ENCODE peak calls at places on chromosomes 16 and 17, in ten cellular contexts. One of them, this sample, is unnamed.
A peak's percentile ranks its signal among the peaks of the same experiment; 100 is the strongest.

GRCh38 chr16:88922114-88922825 is 54.7 kb downstream of the CBFA2T3 start:
- DNase-seq in brain microvascular endothelial cell: peak; percentile 13
- DNase-seq in K562: no peak
- DNase-seq in heart right ventricle: peak; percentile 92
- DNase-seq in thyroid gland: peak; percentile 48
- DNase-seq in testis: peak; percentile 49
- DNase-seq in endodermal cell: peak; percentile 87
- DNase-seq in OCI-LY7: no peak
- DNase-seq in thoracic aorta: peak; percentile 22
- DNase-seq in hepatocyte: no peak
- DNase-seq in this sample: peak; percentile 54

GRCh38 chr16:70419384-70420327 is 19.2 kb downstream of the ST3GAL2 start:
- DNase-seq in brain microvascular endothelial cell: no peak
- DNase-seq in K562: no peak
- DNase-seq in heart right ventricle: no peak
- DNase-seq in thyroid gland: no peak
- DNase-seq in testis: no peak
- DNase-seq in endodermal cell: no peak
- DNase-seq in OCI-LY7: peak; percentile 29
- DNase-seq in thoracic aorta: no peak
- DNase-seq in hepatocyte: no peak
- DNase-seq in this sample: no peak

GRCh38 chr16:75222271-75222783 is 3.5 kb downstream of the CTRB1 start:
- DNase-seq in brain microvascular endothelial cell: no peak
- DNase-seq in K562: no peak
- DNase-seq in heart right ventricle: no peak
- DNase-seq in thyroid gland: no peak
- DNase-seq in testis: peak; percentile 50
- DNase-seq in endodermal cell: no peak
- DNase-seq in OCI-LY7: no peak
- DNase-seq in thoracic aorta: no peak
- DNase-seq in hepatocyte: no peak
- DNase-seq in this sample: no peak

GRCh38 chr17:26809033-26809432 is 484.9 kb upstream of the WSB1 start:
- DNase-seq in brain microvascular endothelial cell: no peak
- DNase-seq in K562: no peak
- DNase-seq in heart right ventricle: no peak
- DNase-seq in thyroid gland: no peak
- DNase-seq in testis: no peak
- DNase-seq in endodermal cell: no peak
- DNase-seq in OCI-LY7: no peak
- DNase-seq in thoracic aorta: no peak
- DNase-seq in hepatocyte: no peak
- DNase-seq in this sample: no peak

GRCh38 chr17:19399750-19400450 is 11.1 kb upstream of the RNF112 start:
- DNase-seq in brain microvascular endothelial cell: no peak
- DNase-seq in K562: no peak
- DNase-seq in heart right ventricle: no peak
- DNase-seq in thyroid gland: no peak
- DNase-seq in testis: no peak
- DNase-seq in endodermal cell: no peak
- DNase-seq in OCI-LY7: no peak
- DNase-seq in thoracic aorta: no peak
- DNase-seq in hepatocyte: no peak
- DNase-seq in this sample: no peak

GRCh38 chr17:62627904-62628603 is 584 bp downstream of the MRC2 start:
- DNase-seq in brain microvascular endothelial cell: peak; percentile 54
- DNase-seq in K562: peak; percentile 76
- DNase-seq in heart right ventricle: peak; percentile 49
- DNase-seq in thyroid gland: peak; percentile 12
- DNase-seq in testis: peak; percentile 55
- DNase-seq in endodermal cell: no peak
- DNase-seq in OCI-LY7: no peak
- DNase-seq in thoracic aorta: no peak
- DNase-seq in hepatocyte: peak; percentile 70
- DNase-seq in this sample: no peak

GRCh38 chr17:83014297-83014696 is 65.1 kb upstream of the METRNL start:
- DNase-seq in brain microvascular endothelial cell: no peak
- DNase-seq in K562: no peak
- DNase-seq in heart right ventricle: no peak
- DNase-seq in thyroid gland: no peak
- DNase-seq in testis: no peak
- DNase-seq in endodermal cell: no peak
- DNase-seq in OCI-LY7: no peak
- DNase-seq in thoracic aorta: no peak
- DNase-seq in hepatocyte: no peak
- DNase-seq in this sample: no peak

GRCh38 chr16:88437367-88437964 is 15.6 kb upstream of the ZFPM1 start:
- DNase-seq in brain microvascular endothelial cell: no peak
- DNase-seq in K562: peak; percentile 84
- DNase-seq in heart right ventricle: no peak
- DNase-seq in thyroid gland: peak; percentile 49
- DNase-seq in testis: peak; percentile 58
- DNase-seq in endodermal cell: peak; percentile 94
- DNase-seq in OCI-LY7: peak; percentile 71
- DNase-seq in thoracic aorta: no peak
- DNase-seq in hepatocyte: peak; percentile 79
- DNase-seq in this sample: no peak

GRCh38 chr17:44733753-44734152 is 25.0 kb upstream of the ADAM11 start:
- DNase-seq in brain microvascular endothelial cell: peak; percentile 20
- DNase-seq in K562: peak; percentile 31
- DNase-seq in heart right ventricle: no peak
- DNase-seq in thyroid gland: no peak
- DNase-seq in testis: no peak
- DNase-seq in endodermal cell: peak; percentile 90
- DNase-seq in OCI-LY7: peak; percentile 13
- DNase-seq in thoracic aorta: no peak
- DNase-seq in hepatocyte: peak; percentile 37
- DNase-seq in this sample: no peak

DNA sequence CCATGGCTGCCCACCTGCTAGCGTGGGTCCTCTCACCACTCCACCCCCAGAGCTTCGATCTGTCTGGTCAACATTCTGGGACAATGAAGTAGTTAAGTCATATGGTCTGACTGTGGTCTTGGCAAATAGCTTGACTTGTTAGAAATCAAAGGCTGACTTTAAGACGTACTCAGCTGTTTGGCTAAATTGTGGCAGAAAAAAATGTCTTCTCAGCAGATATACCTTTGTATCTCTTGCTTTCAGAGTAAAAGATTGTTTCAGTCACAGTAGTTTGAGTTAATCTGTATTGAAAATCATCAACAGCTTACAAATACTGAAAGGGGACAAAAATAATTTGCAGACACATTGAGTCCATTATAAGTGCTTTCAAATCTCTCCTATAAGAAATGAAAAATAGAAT is 2.1 kb upstream of the ZNF267 start:
- DNase-seq in brain microvascular endothelial cell: no peak
- DNase-seq in K562: no peak
- DNase-seq in heart right ventricle: no peak
- DNase-seq in thyroid gland: no peak
- DNase-seq in testis: no peak
- DNase-seq in endodermal cell: no peak
- DNase-seq in OCI-LY7: no peak
- DNase-seq in thoracic aorta: no peak
- DNase-seq in hepatocyte: no peak
- DNase-seq in this sample: no peak
- H3K27ac ChIP-seq in brain microvascular endothelial cell: no peak overlapping the region
- H3K27ac ChIP-seq in K562: no peak overlapping the region
- H3K27ac ChIP-seq in heart right ventricle: no peak overlapping the region
- H3K27ac ChIP-seq in thyroid gland: no peak overlapping the region
- H3K27ac ChIP-seq in testis: no peak overlapping the region
- H3K27ac ChIP-seq in endodermal cell: no peak overlapping the region
- H3K27ac ChIP-seq in OCI-LY7: no peak overlapping the region
- H3K27ac ChIP-seq in thoracic aorta: no peak overlapping the region
- H3K27ac ChIP-seq in hepatocyte: no peak overlapping the region
- H3K27ac ChIP-seq in this sample: no peak overlapping the region

GRCh38 chr16:62194828-62195227 is 158.6 kb upstream of the CDH8 start:
- DNase-seq in brain microvascular endothelial cell: no peak
- DNase-seq in K562: no peak
- DNase-seq in heart right ventricle: no peak
- DNase-seq in thyroid gland: no peak
- DNase-seq in testis: no peak
- DNase-seq in endodermal cell: no peak
- DNase-seq in OCI-LY7: no peak
- DNase-seq in thoracic aorta: no peak
- DNase-seq in hepatocyte: no peak
- DNase-seq in this sample: no peak

GRCh38 chr16:62190426-62190825 is 154.2 kb upstream of the CDH8 start:
- DNase-seq in brain microvascular endothelial cell: no peak
- DNase-seq in K562: no peak
- DNase-seq in heart right ventricle: no peak
- DNase-seq in thyroid gland: no peak
- DNase-seq in testis: peak; percentile 18
- DNase-seq in endodermal cell: no peak
- DNase-seq in OCI-LY7: peak; percentile 27
- DNase-seq in thoracic aorta: no peak
- DNase-seq in hepatocyte: peak; percentile 69
- DNase-seq in this sample: no peak
- TF ChIP-seq CTCF in brain microvascular endothelial cell: peak; percentile 41
- TF ChIP-seq CTCF in K562: no peak
- TF ChIP-seq CTCF in heart right ventricle: peak; percentile 49
- TF ChIP-seq CTCF in thyroid gland: no peak
- TF ChIP-seq CTCF in testis: peak; percentile 45
- TF ChIP-seq CTCF in endodermal cell: peak; percentile 94
- TF ChIP-seq CTCF in OCI-LY7: peak; percentile 76
- TF ChIP-seq CTCF in thoracic aorta: no peak
- TF ChIP-seq CTCF in hepatocyte: peak; percentile 81
- TF ChIP-seq CTCF in this sample: no peak

GRCh38 chr16:16162591-16162990 is 60.7 kb downstream of the ABCC6 start:
- DNase-seq in brain microvascular endothelial cell: no peak
- DNase-seq in K562: no peak
- DNase-seq in heart right ventricle: no peak
- DNase-seq in thyroid gland: no peak
- DNase-seq in testis: no peak
- DNase-seq in endodermal cell: no peak
- DNase-seq in OCI-LY7: peak; percentile 17
- DNase-seq in thoracic aorta: no peak
- DNase-seq in hepatocyte: no peak
- DNase-seq in this sample: no peak
- H3K36me3 ChIP-seq in brain microvascular endothelial cell: no peaks in the 10 kb centered on the region
- H3K36me3 ChIP-seq in K562: no peaks in the 10 kb centered on the region
- H3K36me3 ChIP-seq in heart right ventricle: no peaks in the 10 kb centered on the region
- H3K36me3 ChIP-seq in thyroid gland: no peaks in the 10 kb centered on the region
- H3K36me3 ChIP-seq in testis: no peaks in the 10 kb centered on the region
- H3K36me3 ChIP-seq in endodermal cell: no peaks in the 10 kb centered on the region
- H3K36me3 ChIP-seq in OCI-LY7: no peaks in the 10 kb centered on the region
- H3K36me3 ChIP-seq in thoracic aorta: no peaks in the 10 kb centered on the region
- H3K36me3 ChIP-seq in hepatocyte: peaks cover 6% of the 10 kb centered on the region
- H3K36me3 ChIP-seq in this sample: no peaks in the 10 kb centered on the region

DNA sequence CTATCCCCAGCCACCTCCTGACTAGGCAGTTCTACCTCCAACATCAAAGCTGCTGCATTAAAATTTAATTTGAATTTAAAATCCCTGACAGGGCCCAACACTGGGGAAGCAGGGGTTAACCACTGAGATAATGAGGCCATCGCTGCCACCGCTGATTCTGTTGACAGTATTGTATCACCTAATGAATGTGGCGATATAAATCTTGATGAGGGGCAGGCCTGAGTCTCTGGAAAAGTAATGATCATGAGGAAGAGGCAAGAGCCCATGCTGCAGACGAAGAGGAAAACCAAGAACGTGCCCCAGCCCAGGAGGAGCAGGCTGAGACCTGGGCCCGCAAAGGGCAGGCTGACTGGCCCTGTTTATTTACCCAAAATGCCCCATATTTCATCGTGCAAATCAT is 251.4 kb upstream of the ZFHX3 start:
- DNase-seq in brain microvascular endothelial cell: no peak
- DNase-seq in K562: no peak
- DNase-seq in heart right ventricle: no peak
- DNase-seq in thyroid gland: no peak
- DNase-seq in testis: no peak
- DNase-seq in endodermal cell: no peak
- DNase-seq in OCI-LY7: no peak
- DNase-seq in thoracic aorta: no peak
- DNase-seq in hepatocyte: no peak
- DNase-seq in this sample: no peak
- H3K27ac ChIP-seq in brain microvascular endothelial cell: no peak overlapping the region
- H3K27ac ChIP-seq in K562: no peak overlapping the region
- H3K27ac ChIP-seq in heart right ventricle: no peak overlapping the region
- H3K27ac ChIP-seq in thyroid gland: no peak overlapping the region
- H3K27ac ChIP-seq in testis: no peak overlapping the region
- H3K27ac ChIP-seq in endodermal cell: no peak overlapping the region
- H3K27ac ChIP-seq in OCI-LY7: no peak overlapping the region
- H3K27ac ChIP-seq in thoracic aorta: no peak overlapping the region
- H3K27ac ChIP-seq in hepatocyte: no peak overlapping the region
- H3K27ac ChIP-seq in this sample: no peak overlapping the region

GRCh38 chr16:23742761-23743160 is 12.1 kb upstream of the CHP2 start:
- DNase-seq in brain microvascular endothelial cell: no peak
- DNase-seq in K562: no peak
- DNase-seq in heart right ventricle: no peak
- DNase-seq in thyroid gland: no peak
- DNase-seq in testis: no peak
- DNase-seq in endodermal cell: no peak
- DNase-seq in OCI-LY7: no peak
- DNase-seq in thoracic aorta: no peak
- DNase-seq in hepatocyte: no peak
- DNase-seq in this sample: no peak
- TF ChIP-seq CTCF in brain microvascular endothelial cell: no peak
- TF ChIP-seq CTCF in K562: peak; percentile 40
- TF ChIP-seq CTCF in heart right ventricle: no peak
- TF ChIP-seq CTCF in thyroid gland: no peak
- TF ChIP-seq CTCF in testis: no peak
- TF ChIP-seq CTCF in endodermal cell: peak; percentile 60
- TF ChIP-seq CTCF in OCI-LY7: no peak
- TF ChIP-seq CTCF in thoracic aorta: no peak
- TF ChIP-seq CTCF in hepatocyte: no peak
- TF ChIP-seq CTCF in this sample: no peak